ENCODE peak calls at places on chromosomes 5 and 9, in eight cellular contexts. U is heart right ventricle, O is lower lobe of right lung, P is fibroblast of lung, F is IMR-90, V is heart left ventricle, C is A673, J is neural progenitor cell. B is an unnamed sample.

GRCh38 chr5:171418316-171418981 is 998 bp upstream of the FGF18 start:
- DNase-seq in U (peak; percentile 85), O (peak; percentile 81), P (peak; percentile 78), F (peak; percentile 82), V (peak; percentile 83), C (peak; percentile 59), J (peak; percentile 95), B (peak; percentile 77)

GRCh38 chr5:176596689-176597416 is 13.1 kb downstream of the GPRIN1 start:
- DNase-seq in U (no peak), O (no peak), P (no peak), F (no peak), V (peak; percentile 44), C (no peak), J (peak; percentile 79), B (no peak)

GRCh38 chr9:81224166-81224858 is 465.0 kb downstream of the TLE1 start:
- DNase-seq in U (no peak), O (no peak), P (no peak), F (no peak), V (no peak), C (no peak), J (peak; percentile 5), B (no peak)

GRCh38 chr9:4299006-4299795 is 667 bp downstream of the GLIS3 start:
- DNase-seq in U (peak; percentile 16), O (peak; percentile 66), P (peak; percentile 64), F (peak; percentile 50), V (peak; percentile 23), C (peak; percentile 26), J (peak; percentile 75), B (peak; percentile 79)

GRCh38 chr9:33109850-33110595 is 33.5 kb upstream of the SMU1 start:
- DNase-seq in U (no peak), O (no peak), P (no peak), F (no peak), V (no peak), C (no peak), J (no peak), B (no peak)

GRCh38 chr5:10885026-10885425 is 124.0 kb upstream of the DAP start:
- DNase-seq in U (no peak), O (no peak), P (peak; percentile 96), F (peak; percentile 78), V (no peak), C (no peak), J (no peak), B (no peak)

GRCh38 chr9:88530051-88530450 is 4.9 kb upstream of the NXNL2 start:
- DNase-seq in U (no peak), O (no peak), P (peak; percentile 93), F (peak; percentile 78), V (no peak), C (no peak), J (no peak), B (no peak)

GRCh38 chr9:117290306-117290705 is 124.6 kb downstream of the ASTN2 start:
- DNase-seq in U (no peak), O (no peak), P (no peak), F (no peak), V (no peak), C (no peak), J (no peak), B (no peak)

GRCh38 chr5:160545832-160546231 is 124.2 kb downstream of the PTTG1 start:
- DNase-seq in U (no peak), O (no peak), P (peak; percentile 25), F (no peak), V (no peak), C (no peak), J (no peak), B (no peak)

DNA sequence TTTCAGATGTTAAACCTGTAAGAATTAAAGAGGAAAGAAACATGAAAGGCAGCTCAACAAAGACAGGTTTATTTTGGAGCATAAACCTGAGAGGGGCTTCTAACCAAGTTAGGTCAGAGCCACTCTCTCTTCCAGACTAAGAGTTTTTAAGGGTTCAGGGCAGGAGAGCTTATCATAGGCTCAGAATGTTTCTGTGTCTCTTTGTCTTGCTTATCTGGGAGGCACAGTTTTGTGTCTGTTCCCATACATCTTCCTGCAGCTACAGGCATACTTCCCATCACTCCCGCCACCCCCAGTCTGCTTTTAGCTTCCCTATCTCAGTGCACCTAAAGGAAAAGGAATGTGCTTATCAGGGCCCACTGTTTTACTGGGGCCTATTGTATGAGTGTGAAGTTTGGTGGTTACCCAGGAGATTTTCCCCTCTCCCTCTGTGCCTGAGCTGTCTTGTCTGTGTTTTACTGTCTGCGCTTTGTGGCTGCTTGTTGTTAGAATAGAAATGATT is 21.9 kb downstream of the CD14 start:
- DNase-seq in U (no peak), O (no peak), P (peak; percentile 68), F (peak; percentile 20), V (no peak), C (no peak), J (no peak), B (no peak)
- H3K4me1 ChIP-seq in U (peaks cover 11% of the 10 kb centered on the region), O (peaks cover 43% of the 10 kb centered on the region), P (no peaks in the 10 kb centered on the region), F (peaks cover 2% of the 10 kb centered on the region), V (peaks cover 10% of the 10 kb centered on the region), C (no peaks in the 10 kb centered on the region), J (no peaks in the 10 kb centered on the region), B (peaks cover 69% of the 10 kb centered on the region)

DNA sequence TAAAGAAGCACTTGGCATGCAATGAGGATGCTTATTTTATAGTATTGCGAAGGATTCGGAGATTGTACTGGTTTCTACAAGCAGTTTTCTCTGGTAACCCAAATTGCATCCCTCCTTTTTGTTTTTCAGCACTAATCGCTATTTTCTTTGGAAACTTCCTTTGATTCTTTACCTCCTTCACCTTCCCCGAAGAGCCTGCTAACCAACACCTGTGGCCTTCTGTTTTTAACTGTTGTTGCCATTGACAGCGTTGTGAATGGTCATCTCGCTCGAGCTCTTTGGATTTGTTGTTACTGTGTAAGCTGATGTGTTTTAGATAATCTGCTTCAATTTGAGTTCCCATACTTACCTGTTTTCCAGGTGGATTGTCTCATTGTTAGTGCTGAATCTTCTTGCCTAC is 1.1 kb downstream of the CNOT6 start:
- DNase-seq in U (no peak), O (no peak), P (no peak), F (no peak), V (no peak), C (no peak), J (peak; percentile 25), B (no peak)
- H3K27ac ChIP-seq in U (peak overlapping the region; percentile 94), O (peak overlapping the region; percentile 95), P (peak overlapping the region; percentile 89), F (peak overlapping the region; percentile 84), V (peak overlapping the region; percentile 93), C (peak overlapping the region; percentile 98), J (peak overlapping the region; percentile 96), B (peak overlapping the region; percentile 93)

GRCh38 chr5:124397290-124397689 is 349.1 kb downstream of the ZNF608 start:
- DNase-seq in U (no peak), O (no peak), P (no peak), F (no peak), V (no peak), C (no peak), J (no peak), B (no peak)
- H3K27me3 ChIP-seq in U (no peaks in the 10 kb centered on the region), O (no peaks in the 10 kb centered on the region), P (no peaks in the 10 kb centered on the region), F (peaks cover 2% of the 10 kb centered on the region), V (no peaks in the 10 kb centered on the region), C (no peaks in the 10 kb centered on the region), J (peaks cover 41% of the 10 kb centered on the region), B (no peaks in the 10 kb centered on the region)

DNA sequence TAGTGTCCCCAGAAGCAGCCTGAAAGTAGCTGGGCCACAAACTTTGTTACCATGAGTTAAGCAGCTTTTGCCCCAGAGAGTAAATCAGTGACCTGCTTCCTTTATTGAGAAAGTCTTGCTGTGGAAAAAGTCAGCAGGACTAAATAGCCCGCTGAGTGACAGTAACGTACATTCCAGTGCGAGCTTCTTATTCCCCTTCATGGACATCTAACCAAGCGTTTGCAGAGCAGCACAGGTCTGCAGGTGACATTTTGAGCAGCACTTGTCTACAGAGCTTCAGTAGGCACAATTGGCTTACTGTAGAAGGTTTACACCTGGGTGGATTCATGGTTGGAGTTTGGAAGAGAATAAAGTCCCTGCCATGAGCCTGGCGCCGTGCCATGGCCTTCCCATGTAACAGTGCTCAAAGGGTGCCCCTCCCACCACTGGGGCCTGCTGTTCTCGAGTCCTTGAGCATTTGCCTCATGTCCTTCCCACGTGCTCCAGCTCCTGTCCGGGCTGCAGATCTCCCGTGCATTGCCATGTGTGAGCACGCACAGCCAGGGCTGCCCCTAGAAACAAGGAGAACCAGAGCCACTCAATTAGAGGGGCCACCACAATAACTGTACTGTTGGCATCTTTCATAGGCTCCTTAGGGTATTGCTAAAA is 41.3 kb upstream of the GRHPR start:
- DNase-seq in U (no peak), O (no peak), P (no peak), F (no peak), V (no peak), C (no peak), J (no peak), B (no peak)
- H3K4me1 ChIP-seq in U (no peaks in the 10 kb centered on the region), O (no peaks in the 10 kb centered on the region), P (no peaks in the 10 kb centered on the region), F (no peaks in the 10 kb centered on the region), V (no peaks in the 10 kb centered on the region), C (peaks cover 33% of the 10 kb centered on the region), J (peaks cover 3% of the 10 kb centered on the region), B (no peaks in the 10 kb centered on the region)

GRCh38 chr5:95823241-95823737 is 763 bp upstream of the GLRX start:
- DNase-seq in U (no peak), O (no peak), P (no peak), F (no peak), V (no peak), C (no peak), J (no peak), B (no peak)

GRCh38 chr5:95822408-95823240 is at the start of gene GLRX:
- DNase-seq in U (peak; percentile 75), O (peak; percentile 75), P (peak; percentile 94), F (peak; percentile 89), V (peak; percentile 76), C (peak; percentile 84), J (peak; percentile 71), B (peak; percentile 67)

GRCh38 chr5:95826949-95827595 is 4.5 kb upstream of the GLRX start:
- DNase-seq in U (no peak), O (no peak), P (no peak), F (no peak), V (no peak), C (no peak), J (no peak), B (no peak)

GRCh38 chr5:95823738-95824609 is 1.4 kb upstream of the GLRX start:
- DNase-seq in U (peak; percentile 66), O (peak; percentile 75), P (peak; percentile 96), F (peak; percentile 97), V (peak; percentile 66), C (peak; percentile 84), J (no peak), B (peak; percentile 84)

DNA sequence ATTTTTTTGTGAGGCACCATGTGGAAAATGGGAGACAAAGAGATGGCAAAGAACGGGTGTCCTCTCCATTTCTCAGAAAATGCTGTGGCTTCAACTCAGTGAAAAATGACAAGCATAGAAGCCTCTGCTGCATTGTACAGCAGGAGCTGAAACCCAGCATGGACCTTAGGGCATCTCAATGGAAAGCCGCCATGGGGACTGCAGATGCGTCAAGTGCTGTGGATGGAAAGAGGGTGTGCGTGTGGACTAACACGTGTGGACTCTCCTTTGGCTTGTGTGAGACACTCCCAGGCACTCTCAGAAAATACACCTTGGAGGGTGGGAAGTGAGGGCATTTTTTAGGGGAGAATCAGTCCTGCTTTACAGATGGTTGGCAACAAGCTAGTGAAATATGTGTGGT is 2.2 kb upstream of the GLRX start:
- DNase-seq in U (no peak), O (no peak), P (no peak), F (no peak), V (no peak), C (no peak), J (no peak), B (no peak)
- H3K27ac ChIP-seq in U (peak overlapping the region; percentile 92), O (peak overlapping the region; percentile 91), P (peak overlapping the region; percentile 93), F (peak overlapping the region; percentile 95), V (peak overlapping the region; percentile 84), C (no peak overlapping the region), J (no peak overlapping the region), B (peak overlapping the region; percentile 97)

DNA sequence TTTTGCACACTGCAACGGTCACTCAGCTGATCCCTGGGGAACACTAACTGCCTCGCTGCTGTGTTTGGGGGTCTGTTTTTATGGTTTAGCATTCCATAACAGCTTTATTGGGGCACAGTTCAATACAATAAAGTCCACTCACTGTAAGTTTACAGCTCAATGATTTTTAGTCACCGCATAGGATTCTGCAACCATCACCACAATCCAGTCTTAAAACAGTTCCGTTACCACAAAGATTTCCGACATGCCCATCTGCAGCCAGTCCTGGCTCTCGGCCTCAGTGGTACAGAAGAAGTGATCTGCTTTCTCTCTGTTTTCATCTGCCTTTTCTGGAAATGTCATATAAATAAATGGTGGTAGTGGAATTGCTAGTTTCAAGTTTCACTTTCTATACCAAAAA is 23.6 kb downstream of the OR2V2 start:
- DNase-seq in U (no peak), O (no peak), P (peak; percentile 83), F (peak; percentile 37), V (no peak), C (no peak), J (no peak), B (no peak)
- H3K27me3 ChIP-seq in U (peaks cover 100% of the 10 kb centered on the region), O (peaks cover 87% of the 10 kb centered on the region), P (no peaks in the 10 kb centered on the region), F (no peaks in the 10 kb centered on the region), V (peaks cover 31% of the 10 kb centered on the region), C (no peaks in the 10 kb centered on the region), J (peaks cover 99% of the 10 kb centered on the region), B (peaks cover 100% of the 10 kb centered on the region)